ENCODE peak calls at places on chromosomes 16 and 17, in nine cellular contexts. L, E, J, T, W, B, A, I and P are unnamed samples.
A peak's percentile ranks its signal among the peaks of the same experiment; 100 is the strongest.

GRCh38 chr16:11675561-11676511 is 7.6 kb downstream of the SNN start:
- DNase-seq in L (no peak), E (peak; percentile 38), J (no peak), T (no peak), W (no peak), B (no peak), A (no peak), I (no peak), P (no peak)

GRCh38 chr16:72270531-72270930 is 98.6 kb upstream of the PMFBP1 start:
- DNase-seq in L (no peak), E (no peak), J (no peak), T (no peak), W (no peak), B (no peak), A (no peak), I (no peak), P (no peak)

GRCh38 chr17:9138161-9138717 is 116.9 kb downstream of the NTN1 start:
- DNase-seq in L (peak; percentile 7), E (no peak), J (no peak), T (no peak), W (no peak), B (no peak), A (no peak), I (no peak), P (no peak)

GRCh38 chr17:21373696-21374454 is 2.3 kb upstream of the KCNJ12 start:
- DNase-seq in L (no peak), E (no peak), J (no peak), T (no peak), W (no peak), B (no peak), A (no peak), I (no peak), P (no peak)

GRCh38 chr17:29241015-29241963 is 5.4 kb upstream of the CRYBA1 start:
- DNase-seq in L (peak; percentile 96), E (peak; percentile 98), J (no peak), T (peak; percentile 75), W (peak; percentile 63), B (no peak), A (no peak), I (no peak), P (no peak)

GRCh38 chr16:52634101-52634500 is 87.2 kb upstream of the TOX3 start:
- DNase-seq in L (no peak), E (no peak), J (no peak), T (no peak), W (no peak), B (no peak), A (no peak), I (no peak), P (no peak)

GRCh38 chr16:11067697-11068141 is 123.4 kb downstream of the CLEC16A start:
- DNase-seq in L (no peak), E (no peak), J (no peak), T (no peak), W (no peak), B (no peak), A (no peak), I (no peak), P (no peak)

GRCh38 chr17:42428141-42428944 is 5.3 kb upstream of the CAVIN1 start:
- DNase-seq in L (peak; percentile 94), E (peak; percentile 96), J (no peak), T (peak; percentile 35), W (peak; percentile 53), B (no peak), A (peak; percentile 39), I (peak; percentile 69), P (no peak)

GRCh38 chr17:1753767-1754429 is 8.0 kb upstream of the SERPINF1 start:
- DNase-seq in L (no peak), E (no peak), J (no peak), T (no peak), W (no peak), B (no peak), A (no peak), I (no peak), P (no peak)

GRCh38 chr16:67645397-67646121 is 615 bp downstream of the CARMIL2 start:
- DNase-seq in L (no peak), E (no peak), J (no peak), T (peak; percentile 51), W (no peak), B (no peak), A (no peak), I (no peak), P (no peak)

GRCh38 chr17:71444011-71444574 is 676.7 kb upstream of the SOX9 start:
- DNase-seq in L (no peak), E (peak; percentile 67), J (no peak), T (no peak), W (no peak), B (no peak), A (no peak), I (no peak), P (no peak)

GRCh38 chr17:42422412-42422957 is 571 bp downstream of the CAVIN1 start:
- DNase-seq in L (peak; percentile 35), E (peak; percentile 58), J (no peak), T (no peak), W (no peak), B (no peak), A (peak; percentile 43), I (no peak), P (no peak)

GRCh38 chr17:58289869-58290268 is 9.1 kb upstream of the MPO start:
- DNase-seq in L (no peak), E (no peak), J (no peak), T (no peak), W (no peak), B (no peak), A (peak; percentile 76), I (no peak), P (no peak)

GRCh38 chr16:1781758-1782407 is 488 bp downstream of the SPSB3 start:
- DNase-seq in L (peak; percentile 29), E (peak; percentile 29), J (no peak), T (peak; percentile 46), W (peak; percentile 14), B (no peak), A (no peak), I (no peak), P (no peak)

GRCh38 chr17:9928601-9929341 is 23.7 kb upstream of the RCVRN start:
- DNase-seq in L (peak; percentile 86), E (peak; percentile 70), J (no peak), T (peak; percentile 44), W (peak; percentile 46), B (no peak), A (peak; percentile 78), I (no peak), P (peak; percentile 20)

GRCh38 chr17:77420804-77421634 is 280.2 kb downstream of the SEC14L1 start:
- DNase-seq in L (peak; percentile 83), E (peak; percentile 86), J (no peak), T (no peak), W (no peak), B (no peak), A (peak; percentile 100), I (no peak), P (peak; percentile 60)

GRCh38 chr17:43791589-43791988 is 11.4 kb downstream of the CFAP97D1 start:
- DNase-seq in L (peak; percentile 29), E (peak; percentile 29), J (no peak), T (no peak), W (no peak), B (no peak), A (peak; percentile 97), I (no peak), P (no peak)

GRCh38 chr16:58456193-58456592 is 43.8 kb upstream of the NDRG4 start:
- DNase-seq in L (peak; percentile 49), E (peak; percentile 54), J (no peak), T (no peak), W (no peak), B (no peak), A (no peak), I (no peak), P (no peak)

GRCh38 chr16:30406911-30407793 is at the start of gene ZNF771:
- DNase-seq in L (peak; percentile 92), E (peak; percentile 84), J (peak; percentile 88), T (peak; percentile 52), W (peak; percentile 88), B (peak; percentile 84), A (peak; percentile 90), I (peak; percentile 89), P (no peak)

GRCh38 chr16:30367349-30368009 is 2.8 kb downstream of the TBC1D10B start:
- DNase-seq in L (no peak), E (no peak), J (no peak), T (no peak), W (no peak), B (no peak), A (no peak), I (no peak), P (no peak)

GRCh38 chr17:44971776-44972483 is 3.8 kb upstream of the C1QL1 start:
- DNase-seq in L (no peak), E (peak; percentile 85), J (peak; percentile 28), T (no peak), W (no peak), B (no peak), A (no peak), I (no peak), P (no peak)

GRCh38 chr16:1097800-1098199 is 1.8 kb upstream of the C1QTNF8 start:
- DNase-seq in L (no peak), E (peak; percentile 76), J (no peak), T (no peak), W (no peak), B (no peak), A (no peak), I (no peak), P (no peak)

GRCh38 chr17:61361084-61361483 is 38.6 kb upstream of the TBX2 start:
- DNase-seq in L (peak; percentile 88), E (peak; percentile 53), J (no peak), T (no peak), W (no peak), B (no peak), A (no peak), I (no peak), P (no peak)

GRCh38 chr16:56632160-56632847 is at the start of gene MT1M:
- DNase-seq in L (peak; percentile 21), E (peak; percentile 28), J (no peak), T (no peak), W (no peak), B (no peak), A (no peak), I (no peak), P (no peak)